ENCODE peak calls at places on chromosomes 2 and 18, in seven cellular contexts. T, O, W, C, S, E and F are unnamed samples. For H3K9me3, the result is how much of the 10 kb centered on the place peaks cover.

GRCh38 chr18:49029628-49030027 is 78.9 kb upstream of the SMAD7 start:
- DNase-seq in O (no peak), E (no peak), T (no peak), W (no peak), S (no peak), C (no peak), F (peak)

GRCh38 chr2:237519506-237520245 is 32.6 kb downstream of the MLPH start:
- DNase-seq in E (no peak), S (no peak), O (no peak), T (no peak), C (no peak), W (no peak), F (no peak)

GRCh38 chr18:40404284-40404683 is 1550.8 kb upstream of the PIK3C3 start:
- DNase-seq in C (no peak), S (no peak), T (no peak), E (no peak), O (no peak), W (no peak), F (no peak)

GRCh38 chr2:144015036-144015435 is 504.9 kb downstream of the ZEB2 start:
- DNase-seq in C (no peak), S (no peak), W (no peak), O (no peak), E (no peak), T (no peak), F (no peak)

GRCh38 chr2:159064446-159065301 is 96.2 kb downstream of the TANC1 start:
- DNase-seq in E (no peak), W (no peak), O (no peak), T (no peak), S (no peak), C (no peak), F (no peak)

GRCh38 chr18:63936156-63936931 is 12.8 kb upstream of the HMSD start:
- DNase-seq in C (peak), E (peak), O (peak), W (peak), T (peak), S (peak), F (peak)

GRCh38 chr2:17643031-17643615 is 102.6 kb downstream of the VSNL1 start:
- DNase-seq in W (peak), E (peak), C (no peak), O (no peak), T (no peak), S (no peak), F (no peak)

GRCh38 chr2:37911296-37911888 is 13.7 kb upstream of the RMDN2 start:
- DNase-seq in O (no peak), S (no peak), C (no peak), T (no peak), E (no peak), W (no peak), F (no peak)

GRCh38 chr2:46448111-46448510 is 31.3 kb upstream of the TMEM247 start:
- DNase-seq in S (no peak), C (no peak), W (no peak), T (no peak), E (no peak), O (no peak), F (no peak)

GRCh38 chr2:199977984-199978415 is 22.6 kb downstream of the MAIP1 start:
- DNase-seq in S (no peak), E (no peak), O (peak), T (no peak), W (peak), C (no peak), F (no peak)

GRCh38 chr2:161488879-161489278 is 72.8 kb downstream of the TBR1 start:
- DNase-seq in E (no peak), C (no peak), T (no peak), O (no peak), S (no peak), W (no peak), F (no peak)
- H3K9me3 ChIP-seq in E (under half), C (under half), T (under half), O (under half), S (under half), W (under half), F (under half)

GRCh38 chr2:156349161-156349560 is 16.6 kb upstream of the NR4A2 start:
- DNase-seq in C (no peak), E (no peak), O (no peak), T (no peak), W (no peak), S (no peak), F (no peak)
- H3K9me3 ChIP-seq in C (under half), E (under half), O (under half), T (under half), W (under half), S (under half), F (under half)

DNA sequence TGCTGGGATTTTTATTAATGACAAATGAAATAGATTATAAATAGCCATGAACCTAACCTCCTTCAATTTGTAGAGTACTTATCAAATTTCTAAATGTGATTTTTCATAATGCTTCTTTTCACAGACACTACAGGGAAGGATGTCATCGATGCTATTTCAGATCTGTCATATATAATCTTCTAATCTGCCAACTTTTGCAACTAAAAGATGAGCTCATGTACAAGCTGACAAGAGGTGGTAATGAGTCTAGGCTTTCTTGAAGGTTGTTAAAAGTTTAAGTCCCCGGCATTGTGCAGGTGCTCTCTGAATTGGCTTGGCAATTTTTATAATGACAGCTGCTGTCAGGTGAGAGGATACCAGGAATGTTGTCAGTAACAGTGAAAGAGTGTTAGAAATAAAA is 320.4 kb downstream of the LRRTM4 start:
- DNase-seq in E (no peak), S (no peak), W (no peak), T (no peak), O (no peak), C (no peak), F (no peak)
- H3K9me3 ChIP-seq in E (under half), S (under half), W (under half), T (under half), O (under half), C (under half), F (under half)

GRCh38 chr18:14959550-14959949 is 211.6 kb downstream of the ANKRD30B start:
- DNase-seq in T (no peak), S (no peak), C (no peak), O (no peak), W (no peak), E (no peak), F (no peak)
- H3K9me3 ChIP-seq in T (under half), S (under half), C (under half), O (under half), W (under half), E (under half), F (under half)

GRCh38 chr2:52474091-52474490 is 1293.5 kb upstream of the CHAC2 start:
- DNase-seq in E (no peak), O (no peak), C (no peak), W (no peak), S (no peak), T (no peak), F (no peak)
- H3K9me3 ChIP-seq in E (under half), O (under half), C (under half), W (under half), S (under half), T (under half), F (under half)

GRCh38 chr18:13710460-13710859 is 15.9 kb downstream of the FAM210A start:
- DNase-seq in E (no peak), W (no peak), O (no peak), T (no peak), C (no peak), S (no peak), F (peak)

GRCh38 chr18:13712400-13713131 is 13.8 kb downstream of the FAM210A start:
- DNase-seq in O (peak), W (no peak), T (peak), S (no peak), C (no peak), E (no peak), F (no peak)

GRCh38 chr18:13716916-13717315 is 9.4 kb downstream of the FAM210A start:
- DNase-seq in S (no peak), T (no peak), O (no peak), E (no peak), W (no peak), C (no peak), F (no peak)

GRCh38 chr18:13713455-13714055 is 12.8 kb downstream of the FAM210A start:
- DNase-seq in E (no peak), W (no peak), C (no peak), T (no peak), S (no peak), O (no peak), F (no peak)
- H3K9me3 ChIP-seq in E (under half), W (under half), C (under half), T (under half), S (under half), O (under half), F (under half)

DNA sequence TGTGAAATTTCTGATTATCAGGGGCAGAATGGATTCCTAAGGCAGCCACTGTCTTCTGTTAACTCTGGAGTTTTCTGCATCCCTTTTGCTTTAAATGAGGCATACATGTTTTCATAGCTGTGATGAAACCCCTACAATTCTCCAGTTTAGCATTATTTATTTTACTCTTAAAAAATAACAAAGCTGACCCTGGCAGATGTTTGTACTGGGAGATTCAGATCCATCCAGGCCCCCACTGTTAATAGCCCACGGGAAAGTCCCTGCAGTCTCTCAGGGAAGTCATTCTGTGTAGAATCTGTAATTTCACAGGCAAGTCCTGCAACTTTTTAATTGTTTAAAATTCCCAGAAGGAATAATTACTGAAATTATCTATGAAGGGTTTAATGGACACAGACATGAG is 343 bp upstream of the SULT1C4 start:
- DNase-seq in O (no peak), E (no peak), W (no peak), S (no peak), C (no peak), T (no peak), F (no peak)
- H3K9me3 ChIP-seq in O (under half), E (under half), W (under half), S (under half), C (under half), T (under half), F (under half)